ENCODE peak calls at places on chromosomes 1 and 21, in seven cellular contexts. C is Kasumi-1, Y is NCI-H1436 treated with DMSO at 0.1 percent for 48 hours, Z is HFFc6, N is GM19239, P is mammary epithelial cell, R is fibroblast of gingiva. H is an unnamed sample.

GRCh38 chr1:22761821-22762220 is 51.2 kb downstream of the EPHB2 start:
- DNase-seq in C (no peak), Y (no peak), Z (no peak), N (no peak), P (no peak), R (no peak), H (no peak)

GRCh38 chr1:150615346-150616201 is 13.8 kb downstream of the ENSA start:
- DNase-seq in C (no peak), Y (no peak), Z (no peak), N (no peak), P (no peak), R (no peak), H (no peak)

GRCh38 chr1:160777486-160778089 is 18.4 kb upstream of the LY9 start:
- DNase-seq in C (peak), Y (no peak), Z (no peak), N (no peak), P (peak), R (no peak), H (peak)

GRCh38 chr1:165637427-165637826 is 6.4 kb downstream of the MGST3 start:
- DNase-seq in C (no peak), Y (no peak), Z (peak), N (no peak), P (no peak), R (peak), H (no peak)

GRCh38 chr1:74712863-74713262 is 20.0 kb downstream of the CRYZ start:
- DNase-seq in C (no peak), Y (no peak), Z (no peak), N (no peak), P (no peak), R (no peak), H (no peak)

GRCh38 chr1:107831921-107832320 is 133.1 kb downstream of the VAV3 start:
- DNase-seq in C (no peak), Y (no peak), Z (no peak), N (no peak), P (no peak), R (no peak), H (no peak)

GRCh38 chr1:177864530-177865305 is 105.1 kb downstream of the SEC16B start:
- DNase-seq in C (no peak), Y (no peak), Z (no peak), N (no peak), P (no peak), R (peak), H (no peak)

GRCh38 chr21:39060485-39061099 is 122.7 kb downstream of the PSMG1 start:
- DNase-seq in C (no peak), Y (no peak), Z (no peak), N (no peak), P (no peak), R (no peak), H (no peak)

GRCh38 chr1:234658143-234658542 is 48.2 kb upstream of the IRF2BP2 start:
- DNase-seq in C (no peak), Y (no peak), Z (peak), N (no peak), P (peak), R (peak), H (no peak)

GRCh38 chr1:115330480-115331013 is 7.5 kb downstream of the NGF start:
- DNase-seq in C (no peak), Y (no peak), Z (peak), N (no peak), P (peak), R (peak), H (no peak)